ENCODE peak calls at places on chromosomes 2 and 18, in seven cellular contexts. One of them, this sample, is unnamed.

GRCh38 chr2:96642564-96643350 is at the start of gene FER1L5:
- DNase-seq in mesendoderm: peak; percentile 93
- DNase-seq in IMR-90: peak; percentile 63
- DNase-seq in H1: peak; percentile 33
- DNase-seq in CD4-positive, alpha-beta memory T cell: no peak
- DNase-seq in kidney: peak; percentile 76
- DNase-seq in GM23248: peak; percentile 57
- DNase-seq in this sample: no peak

GRCh38 chr18:7147399-7147798 is 29.8 kb upstream of the LAMA1 start:
- DNase-seq in mesendoderm: peak; percentile 93
- DNase-seq in IMR-90: no peak
- DNase-seq in H1: no peak
- DNase-seq in CD4-positive, alpha-beta memory T cell: no peak
- DNase-seq in kidney: no peak
- DNase-seq in GM23248: no peak
- DNase-seq in this sample: peak; percentile 4

GRCh38 chr2:96552284-96553175 is 16.0 kb downstream of the ARID5A start:
- DNase-seq in mesendoderm: no peak
- DNase-seq in IMR-90: no peak
- DNase-seq in H1: no peak
- DNase-seq in CD4-positive, alpha-beta memory T cell: no peak
- DNase-seq in kidney: no peak
- DNase-seq in GM23248: no peak
- DNase-seq in this sample: no peak

GRCh38 chr18:63470751-63471150 is 6.0 kb upstream of the SERPINB5 start:
- DNase-seq in mesendoderm: peak; percentile 14
- DNase-seq in IMR-90: no peak
- DNase-seq in H1: no peak
- DNase-seq in CD4-positive, alpha-beta memory T cell: no peak
- DNase-seq in kidney: no peak
- DNase-seq in GM23248: no peak
- DNase-seq in this sample: no peak

GRCh38 chr2:96864343-96865091 is 5.4 kb downstream of the SEMA4C start:
- DNase-seq in mesendoderm: no peak
- DNase-seq in IMR-90: no peak
- DNase-seq in H1: no peak
- DNase-seq in CD4-positive, alpha-beta memory T cell: no peak
- DNase-seq in kidney: peak; percentile 77
- DNase-seq in GM23248: no peak
- DNase-seq in this sample: peak; percentile 64

GRCh38 chr18:76450912-76451421 is 44.1 kb downstream of the ZNF516 start:
- DNase-seq in mesendoderm: peak; percentile 65
- DNase-seq in IMR-90: peak; percentile 72
- DNase-seq in H1: no peak
- DNase-seq in CD4-positive, alpha-beta memory T cell: no peak
- DNase-seq in kidney: peak; percentile 88
- DNase-seq in GM23248: peak; percentile 77
- DNase-seq in this sample: peak; percentile 79

GRCh38 chr2:200354823-200355751 is 48.6 kb downstream of the SPATS2L start:
- DNase-seq in mesendoderm: peak; percentile 63
- DNase-seq in IMR-90: no peak
- DNase-seq in H1: no peak
- DNase-seq in CD4-positive, alpha-beta memory T cell: no peak
- DNase-seq in kidney: no peak
- DNase-seq in GM23248: no peak
- DNase-seq in this sample: no peak

GRCh38 chr18:13256444-13257305 is 38.1 kb downstream of the LDLRAD4 start:
- DNase-seq in mesendoderm: peak; percentile 37
- DNase-seq in IMR-90: no peak
- DNase-seq in H1: no peak
- DNase-seq in CD4-positive, alpha-beta memory T cell: no peak
- DNase-seq in kidney: no peak
- DNase-seq in GM23248: no peak
- DNase-seq in this sample: no peak

GRCh38 chr2:8432712-8433336 is 249.0 kb upstream of the ID2 start:
- DNase-seq in mesendoderm: no peak
- DNase-seq in IMR-90: no peak
- DNase-seq in H1: no peak
- DNase-seq in CD4-positive, alpha-beta memory T cell: peak; percentile 17
- DNase-seq in kidney: no peak
- DNase-seq in GM23248: no peak
- DNase-seq in this sample: no peak

GRCh38 chr2:239406316-239406995 is 5.6 kb upstream of the HDAC4 start:
- DNase-seq in mesendoderm: no peak
- DNase-seq in IMR-90: no peak
- DNase-seq in H1: no peak
- DNase-seq in CD4-positive, alpha-beta memory T cell: no peak
- DNase-seq in kidney: no peak
- DNase-seq in GM23248: no peak
- DNase-seq in this sample: no peak

GRCh38 chr2:39494784-39495251 is 57.7 kb upstream of the MAP4K3 start:
- DNase-seq in mesendoderm: peak; percentile 89
- DNase-seq in IMR-90: peak; percentile 98
- DNase-seq in H1: no peak
- DNase-seq in CD4-positive, alpha-beta memory T cell: no peak
- DNase-seq in kidney: no peak
- DNase-seq in GM23248: peak; percentile 97
- DNase-seq in this sample: no peak

GRCh38 chr2:222722327-222722946 is 51.0 kb downstream of the MOGAT1 start:
- DNase-seq in mesendoderm: no peak
- DNase-seq in IMR-90: peak; percentile 78
- DNase-seq in H1: no peak
- DNase-seq in CD4-positive, alpha-beta memory T cell: no peak
- DNase-seq in kidney: no peak
- DNase-seq in GM23248: peak; percentile 63
- DNase-seq in this sample: no peak

GRCh38 chr2:158782616-158783015 is 12.5 kb upstream of the DAPL1 start:
- DNase-seq in mesendoderm: no peak
- DNase-seq in IMR-90: no peak
- DNase-seq in H1: no peak
- DNase-seq in CD4-positive, alpha-beta memory T cell: no peak
- DNase-seq in kidney: no peak
- DNase-seq in GM23248: peak; percentile 73
- DNase-seq in this sample: no peak

GRCh38 chr2:162261032-162261945 is 18.0 kb upstream of the FAP start:
- DNase-seq in mesendoderm: no peak
- DNase-seq in IMR-90: peak; percentile 80
- DNase-seq in H1: no peak
- DNase-seq in CD4-positive, alpha-beta memory T cell: no peak
- DNase-seq in kidney: peak; percentile 69
- DNase-seq in GM23248: peak; percentile 86
- DNase-seq in this sample: peak; percentile 76

GRCh38 chr18:63237911-63238710 is 81.5 kb downstream of the BCL2 start:
- DNase-seq in mesendoderm: peak; percentile 88
- DNase-seq in IMR-90: peak; percentile 85
- DNase-seq in H1: peak; percentile 17
- DNase-seq in CD4-positive, alpha-beta memory T cell: no peak
- DNase-seq in kidney: no peak
- DNase-seq in GM23248: peak; percentile 92
- DNase-seq in this sample: no peak

GRCh38 chr18:55287935-55288868 is 299.8 kb downstream of the TCF4 start:
- DNase-seq in mesendoderm: no peak
- DNase-seq in IMR-90: no peak
- DNase-seq in H1: no peak
- DNase-seq in CD4-positive, alpha-beta memory T cell: no peak
- DNase-seq in kidney: no peak
- DNase-seq in GM23248: peak; percentile 70
- DNase-seq in this sample: no peak

GRCh38 chr18:55283309-55283708 is 304.7 kb downstream of the TCF4 start:
- DNase-seq in mesendoderm: no peak
- DNase-seq in IMR-90: no peak
- DNase-seq in H1: no peak
- DNase-seq in CD4-positive, alpha-beta memory T cell: no peak
- DNase-seq in kidney: no peak
- DNase-seq in GM23248: no peak
- DNase-seq in this sample: no peak

GRCh38 chr18:55287146-55287806 is 300.7 kb downstream of the TCF4 start:
- DNase-seq in mesendoderm: peak; percentile 14
- DNase-seq in IMR-90: no peak
- DNase-seq in H1: no peak
- DNase-seq in CD4-positive, alpha-beta memory T cell: no peak
- DNase-seq in kidney: no peak
- DNase-seq in GM23248: peak; percentile 53
- DNase-seq in this sample: no peak

GRCh38 chr18:55286257-55286825 is 301.7 kb downstream of the TCF4 start:
- DNase-seq in mesendoderm: no peak
- DNase-seq in IMR-90: no peak
- DNase-seq in H1: no peak
- DNase-seq in CD4-positive, alpha-beta memory T cell: no peak
- DNase-seq in kidney: no peak
- DNase-seq in GM23248: no peak
- DNase-seq in this sample: no peak

DNA sequence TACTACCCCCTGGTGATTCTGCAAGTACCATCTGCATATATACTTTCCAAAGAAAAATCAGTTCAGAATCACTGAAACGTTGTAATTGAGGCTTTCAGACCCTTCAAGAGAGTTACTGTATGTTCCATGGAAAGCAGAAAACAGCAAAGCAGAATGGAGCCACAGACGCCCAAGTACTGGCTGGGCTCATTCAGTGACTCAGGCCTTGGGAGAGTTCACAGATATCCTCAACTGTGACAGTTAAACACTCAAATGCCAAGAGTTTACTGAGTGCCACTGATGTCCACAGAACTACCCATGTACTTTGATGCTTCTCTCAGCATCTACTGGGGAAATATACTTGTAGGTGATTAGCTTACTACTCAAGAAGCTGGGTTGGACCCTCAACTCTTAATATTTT is 303.4 kb downstream of the TCF4 start:
- DNase-seq in mesendoderm: no peak
- DNase-seq in IMR-90: no peak
- DNase-seq in H1: no peak
- DNase-seq in CD4-positive, alpha-beta memory T cell: no peak
- DNase-seq in kidney: no peak
- DNase-seq in GM23248: peak; percentile 43
- DNase-seq in this sample: no peak
- H3K4me1 ChIP-seq in mesendoderm: no peaks in the 10 kb centered on the region
- H3K4me1 ChIP-seq in IMR-90: peaks cover 3% of the 10 kb centered on the region
- H3K4me1 ChIP-seq in H1: peaks cover 4% of the 10 kb centered on the region
- H3K4me1 ChIP-seq in CD4-positive, alpha-beta memory T cell: no peaks in the 10 kb centered on the region
- H3K4me1 ChIP-seq in kidney: no peaks in the 10 kb centered on the region
- H3K4me1 ChIP-seq in GM23248: peaks cover 25% of the 10 kb centered on the region
- H3K4me1 ChIP-seq in this sample: peaks cover 38% of the 10 kb centered on the region

GRCh38 chr2:220275454-220275853 is 648.0 kb downstream of the SLC4A3 start:
- DNase-seq in mesendoderm: peak; percentile 14
- DNase-seq in IMR-90: no peak
- DNase-seq in H1: no peak
- DNase-seq in CD4-positive, alpha-beta memory T cell: no peak
- DNase-seq in kidney: no peak
- DNase-seq in GM23248: peak; percentile 23
- DNase-seq in this sample: no peak
- H3K4me1 ChIP-seq in mesendoderm: peaks cover 3% of the 10 kb centered on the region
- H3K4me1 ChIP-seq in IMR-90: peaks cover 21% of the 10 kb centered on the region
- H3K4me1 ChIP-seq in H1: no peaks in the 10 kb centered on the region
- H3K4me1 ChIP-seq in CD4-positive, alpha-beta memory T cell: no peaks in the 10 kb centered on the region
- H3K4me1 ChIP-seq in kidney: no peaks in the 10 kb centered on the region
- H3K4me1 ChIP-seq in GM23248: peaks cover 63% of the 10 kb centered on the region
- H3K4me1 ChIP-seq in this sample: peaks cover 8% of the 10 kb centered on the region

GRCh38 chr2:207173651-207174050 is 7.9 kb upstream of the KLF7 start:
- DNase-seq in mesendoderm: no peak
- DNase-seq in IMR-90: no peak
- DNase-seq in H1: no peak
- DNase-seq in CD4-positive, alpha-beta memory T cell: no peak
- DNase-seq in kidney: no peak
- DNase-seq in GM23248: no peak
- DNase-seq in this sample: no peak
- H3K4me1 ChIP-seq in mesendoderm: no peaks in the 10 kb centered on the region
- H3K4me1 ChIP-seq in IMR-90: no peaks in the 10 kb centered on the region
- H3K4me1 ChIP-seq in H1: no peaks in the 10 kb centered on the region
- H3K4me1 ChIP-seq in CD4-positive, alpha-beta memory T cell: no peaks in the 10 kb centered on the region
- H3K4me1 ChIP-seq in kidney: no peaks in the 10 kb centered on the region
- H3K4me1 ChIP-seq in GM23248: no peaks in the 10 kb centered on the region
- H3K4me1 ChIP-seq in this sample: no peaks in the 10 kb centered on the region

GRCh38 chr18:32770651-32771168 is 2.1 kb downstream of the KLHL14 start:
- DNase-seq in mesendoderm: peak; percentile 26
- DNase-seq in IMR-90: no peak
- DNase-seq in H1: no peak
- DNase-seq in CD4-positive, alpha-beta memory T cell: no peak
- DNase-seq in kidney: peak; percentile 75
- DNase-seq in GM23248: no peak
- DNase-seq in this sample: no peak

GRCh38 chr18:32770181-32770650 is 2.6 kb downstream of the KLHL14 start:
- DNase-seq in mesendoderm: no peak
- DNase-seq in IMR-90: no peak
- DNase-seq in H1: no peak
- DNase-seq in CD4-positive, alpha-beta memory T cell: no peak
- DNase-seq in kidney: peak; percentile 85
- DNase-seq in GM23248: no peak
- DNase-seq in this sample: peak; percentile 65

GRCh38 chr18:32768646-32769206 is 4.1 kb downstream of the KLHL14 start:
- DNase-seq in mesendoderm: no peak
- DNase-seq in IMR-90: no peak
- DNase-seq in H1: no peak
- DNase-seq in CD4-positive, alpha-beta memory T cell: no peak
- DNase-seq in kidney: no peak
- DNase-seq in GM23248: no peak
- DNase-seq in this sample: no peak

GRCh38 chr18:32771169-32771751 is 1.6 kb downstream of the KLHL14 start:
- DNase-seq in mesendoderm: peak; percentile 67
- DNase-seq in IMR-90: no peak
- DNase-seq in H1: no peak
- DNase-seq in CD4-positive, alpha-beta memory T cell: no peak
- DNase-seq in kidney: peak; percentile 78
- DNase-seq in GM23248: no peak
- DNase-seq in this sample: no peak

GRCh38 chr18:32769242-32770180 is 3.3 kb downstream of the KLHL14 start:
- DNase-seq in mesendoderm: peak; percentile 61
- DNase-seq in IMR-90: no peak
- DNase-seq in H1: no peak
- DNase-seq in CD4-positive, alpha-beta memory T cell: no peak
- DNase-seq in kidney: peak; percentile 80
- DNase-seq in GM23248: no peak
- DNase-seq in this sample: no peak
- H3K4me1 ChIP-seq in mesendoderm: peaks cover 3% of the 10 kb centered on the region
- H3K4me1 ChIP-seq in IMR-90: no peaks in the 10 kb centered on the region
- H3K4me1 ChIP-seq in H1: peaks cover 7% of the 10 kb centered on the region
- H3K4me1 ChIP-seq in CD4-positive, alpha-beta memory T cell: peaks cover 7% of the 10 kb centered on the region
- H3K4me1 ChIP-seq in kidney: no peaks in the 10 kb centered on the region
- H3K4me1 ChIP-seq in GM23248: no peaks in the 10 kb centered on the region
- H3K4me1 ChIP-seq in this sample: peaks cover 27% of the 10 kb centered on the region

DNA sequence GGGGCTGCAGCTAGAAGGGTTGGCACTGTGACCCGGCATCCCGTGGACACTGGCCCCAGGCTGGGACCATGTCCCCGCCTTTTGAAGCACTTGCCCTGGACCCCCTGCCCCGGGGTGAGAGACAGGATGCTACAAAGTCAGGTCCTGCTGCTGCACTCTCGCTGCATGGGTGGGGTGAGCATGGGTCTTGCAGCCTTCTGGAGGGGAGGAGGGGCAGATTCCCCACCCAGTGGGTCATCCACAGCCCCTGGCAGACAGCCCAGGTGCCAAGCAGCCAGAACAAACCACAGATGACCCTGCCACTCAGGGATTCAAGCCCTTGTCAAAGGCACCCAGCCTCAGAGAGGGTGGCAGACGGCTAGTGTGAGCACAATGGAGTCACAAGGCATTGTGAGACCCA is 5.7 kb upstream of the NMUR1 start:
- DNase-seq in mesendoderm: no peak
- DNase-seq in IMR-90: no peak
- DNase-seq in H1: no peak
- DNase-seq in CD4-positive, alpha-beta memory T cell: no peak
- DNase-seq in kidney: no peak
- DNase-seq in GM23248: no peak
- DNase-seq in this sample: peak; percentile 48
- H3K4me1 ChIP-seq in mesendoderm: peaks cover 3% of the 10 kb centered on the region
- H3K4me1 ChIP-seq in IMR-90: no peaks in the 10 kb centered on the region
- H3K4me1 ChIP-seq in H1: no peaks in the 10 kb centered on the region
- H3K4me1 ChIP-seq in CD4-positive, alpha-beta memory T cell: peaks cover 2% of the 10 kb centered on the region
- H3K4me1 ChIP-seq in kidney: no peaks in the 10 kb centered on the region
- H3K4me1 ChIP-seq in GM23248: no peaks in the 10 kb centered on the region
- H3K4me1 ChIP-seq in this sample: no peaks in the 10 kb centered on the region